ENCODE peak calls at places on chromosomes 6 and 20, in nine cellular contexts. Z, X, U, D, T, Y, V, R and M are unnamed samples.

GRCh38 chr6:143279385-143279784 is 171.1 kb downstream of the ADAT2 start:
- DNase-seq in Z (peak), X (no peak), U (no peak), D (no peak), T (no peak), Y (peak), V (no peak), R (peak), M (peak)

GRCh38 chr20:49543071-49543857 is 24.7 kb downstream of the PTGIS start:
- DNase-seq in Z (no peak), X (no peak), U (no peak), D (no peak), T (no peak), Y (no peak), V (no peak), R (no peak), M (no peak)

GRCh38 chr6:27178001-27178730 is 69.3 kb upstream of the PRSS16 start:
- DNase-seq in Z (peak), X (no peak), U (no peak), D (no peak), T (peak), Y (peak), V (peak), R (peak), M (peak)

GRCh38 chr20:59831024-59831900 is 102.2 kb downstream of the SYCP2 start:
- DNase-seq in Z (peak), X (peak), U (peak), D (no peak), T (no peak), Y (no peak), V (no peak), R (no peak), M (no peak)

GRCh38 chr6:28490191-28490890 is 25.3 kb downstream of the GPX6 start:
- DNase-seq in Z (no peak), X (no peak), U (no peak), D (no peak), T (no peak), Y (no peak), V (no peak), R (no peak), M (peak)

GRCh38 chr20:8635837-8636236 is 433.1 kb upstream of the PLCB4 start:
- DNase-seq in Z (no peak), X (no peak), U (no peak), D (no peak), T (no peak), Y (no peak), V (no peak), R (no peak), M (no peak)

GRCh38 chr6:154039231-154039842 is at the start of gene OPRM1:
- DNase-seq in Z (peak), X (peak), U (peak), D (peak), T (no peak), Y (peak), V (peak), R (peak), M (peak)

GRCh38 chr6:148269386-148269785 is 73.3 kb upstream of the SASH1 start:
- DNase-seq in Z (no peak), X (no peak), U (no peak), D (no peak), T (no peak), Y (no peak), V (no peak), R (no peak), M (no peak)

GRCh38 chr20:31894980-31895675 is 24.7 kb downstream of the TTLL9 start:
- DNase-seq in Z (peak), X (peak), U (no peak), D (peak), T (peak), Y (peak), V (peak), R (no peak), M (no peak)

GRCh38 chr20:62117362-62117646 is 5.0 kb upstream of the LSM14B start:
- DNase-seq in Z (no peak), X (no peak), U (no peak), D (no peak), T (no peak), Y (no peak), V (no peak), R (no peak), M (no peak)

GRCh38 chr20:35490736-35491181 is 35.4 kb downstream of the CEP250 start:
- DNase-seq in Z (peak), X (no peak), U (no peak), D (no peak), T (no peak), Y (no peak), V (no peak), R (no peak), M (no peak)

GRCh38 chr6:35543459-35544193 is 30.9 kb upstream of the TULP1 start:
- DNase-seq in Z (no peak), X (peak), U (no peak), D (no peak), T (no peak), Y (no peak), V (no peak), R (no peak), M (no peak)

GRCh38 chr6:87122477-87122876 is 27.6 kb upstream of the CGA start:
- DNase-seq in Z (no peak), X (no peak), U (no peak), D (no peak), T (no peak), Y (no peak), V (no peak), R (no peak), M (no peak)

GRCh38 chr6:150590448-150590847 is 9.2 kb upstream of the PLEKHG1 start:
- DNase-seq in Z (no peak), X (no peak), U (no peak), D (no peak), T (no peak), Y (no peak), V (no peak), R (no peak), M (no peak)

GRCh38 chr6:148611213-148611612 is 135.6 kb upstream of the UST start:
- DNase-seq in Z (no peak), X (no peak), U (no peak), D (peak), T (peak), Y (peak), V (peak), R (peak), M (no peak)

GRCh38 chr6:32152414-32153251 is 894 bp upstream of the PRRT1 start:
- DNase-seq in Z (no peak), X (no peak), U (no peak), D (no peak), T (peak), Y (peak), V (no peak), R (no peak), M (no peak)

GRCh38 chr6:32154514-32155161 is 697 bp downstream of the PPT2 start:
- DNase-seq in Z (peak), X (peak), U (peak), D (peak), T (peak), Y (peak), V (peak), R (peak), M (no peak)

GRCh38 chr6:32153835-32154513 is at the start of gene PPT2:
- DNase-seq in Z (peak), X (peak), U (peak), D (peak), T (peak), Y (peak), V (peak), R (peak), M (peak)

GRCh38 chr6:32151885-32152311 is at the start of gene PRRT1:
- DNase-seq in Z (no peak), X (no peak), U (no peak), D (no peak), T (no peak), Y (no peak), V (no peak), R (no peak), M (no peak)

GRCh38 chr6:32153252-32153834 is 598 bp upstream of the PPT2 start:
- DNase-seq in Z (no peak), X (peak), U (peak), D (no peak), T (no peak), Y (peak), V (no peak), R (no peak), M (no peak)
- TF ChIP-seq CTCF in Z (no peak), X (peak), U (no peak), D (no peak), T (peak), Y (no peak), V (peak), R (no peak), M (no peak)

GRCh38 chr20:47535088-47535487 is 33.4 kb downstream of the NCOA3 start:
- DNase-seq in Z (no peak), X (no peak), U (no peak), D (no peak), T (no peak), Y (no peak), V (no peak), R (no peak), M (peak)
- TF ChIP-seq CTCF in Z (peak), X (no peak), U (no peak), D (no peak), T (no peak), Y (peak), V (no peak), R (no peak), M (no peak)

DNA sequence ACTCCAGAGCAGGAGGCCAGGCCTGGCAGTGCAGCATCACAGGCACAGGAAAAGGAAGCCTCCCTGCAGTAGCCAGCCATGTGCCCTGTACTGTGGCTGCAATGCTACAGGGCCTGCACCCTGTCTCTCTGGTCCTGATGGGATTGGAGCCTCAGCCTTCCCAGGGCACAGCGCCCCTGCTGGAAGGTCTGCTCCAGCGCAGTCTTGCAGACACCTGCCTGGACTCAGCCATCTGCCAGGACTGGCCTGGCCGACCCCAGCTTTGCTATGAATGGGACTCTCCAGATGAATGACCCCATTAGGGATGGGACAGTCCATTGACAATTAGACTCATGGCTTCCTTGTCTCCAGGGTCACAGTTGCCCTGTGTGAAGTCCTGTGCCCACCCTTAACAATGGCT is 251.6 kb downstream of the ERMARD start:
- DNase-seq in Z (no peak), X (no peak), U (no peak), D (no peak), T (no peak), Y (no peak), V (no peak), R (no peak), M (no peak)
- TF ChIP-seq CTCF in Z (no peak), X (peak), U (no peak), D (no peak), T (no peak), Y (no peak), V (no peak), R (no peak), M (no peak)

DNA sequence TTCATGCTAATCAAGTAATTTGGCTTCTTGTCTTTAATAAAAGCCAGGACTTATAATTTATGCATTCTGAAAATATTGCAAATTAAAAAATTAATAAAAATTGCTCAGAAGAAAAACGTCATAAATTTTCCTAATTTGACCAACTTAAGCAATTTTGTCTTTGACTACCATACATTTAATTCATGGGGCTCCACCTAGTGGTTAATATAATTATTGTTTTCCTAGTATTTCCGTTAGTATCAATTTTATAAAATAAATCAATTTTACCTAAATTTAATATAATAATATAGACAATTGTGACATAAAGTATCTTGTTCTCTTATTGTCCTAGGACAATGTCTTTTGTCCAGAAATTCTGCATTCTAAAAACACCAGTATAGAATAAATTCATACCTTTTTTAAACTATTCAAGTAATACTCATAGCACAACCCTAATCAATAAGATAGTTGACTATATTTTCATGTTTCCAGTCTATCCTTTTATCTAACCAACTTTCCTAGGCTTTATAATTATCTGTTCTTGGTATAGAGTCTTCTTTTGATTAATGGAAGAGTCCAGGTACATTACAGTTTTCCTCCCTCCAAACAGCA is 319.9 kb downstream of the TRDN start:
- DNase-seq in Z (peak), X (no peak), U (no peak), D (no peak), T (peak), Y (peak), V (no peak), R (no peak), M (no peak)
- TF ChIP-seq CTCF in Z (no peak), X (peak), U (no peak), D (peak), T (peak), Y (peak), V (peak), R (no peak), M (peak)

DNA sequence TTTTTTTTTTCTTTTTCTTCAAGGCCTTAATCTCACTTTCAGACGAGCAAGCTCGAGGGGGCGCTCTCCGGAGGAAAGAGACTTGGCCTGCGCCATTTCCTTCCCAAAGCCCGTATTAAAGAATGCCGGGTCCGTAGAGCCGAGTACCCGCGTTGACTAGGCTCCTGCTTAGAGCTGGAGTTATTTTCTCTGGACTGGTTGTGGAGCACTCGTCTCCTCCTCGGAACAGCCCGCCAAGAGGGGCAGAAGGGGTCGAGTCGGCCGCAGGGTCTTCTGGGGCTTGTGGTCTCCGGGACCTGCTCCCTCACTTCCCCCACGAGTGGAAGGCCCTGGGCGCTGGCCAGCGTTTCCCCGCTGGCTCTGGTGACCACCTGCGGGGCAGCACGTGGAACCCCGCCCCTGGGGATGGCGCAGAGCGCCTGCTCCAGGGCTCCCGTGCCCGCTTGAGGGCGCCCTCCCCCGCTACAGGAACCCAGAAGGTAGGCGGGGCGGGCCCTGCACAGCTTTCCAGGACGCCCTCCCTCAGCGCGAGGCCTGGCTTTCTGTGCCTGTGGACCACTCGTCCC is 2.7 kb upstream of the MEI4 start:
- DNase-seq in Z (no peak), X (peak), U (no peak), D (no peak), T (no peak), Y (no peak), V (peak), R (peak), M (peak)
- TF ChIP-seq CTCF in Z (no peak), X (peak), U (no peak), D (no peak), T (no peak), Y (no peak), V (peak), R (peak), M (peak)

DNA sequence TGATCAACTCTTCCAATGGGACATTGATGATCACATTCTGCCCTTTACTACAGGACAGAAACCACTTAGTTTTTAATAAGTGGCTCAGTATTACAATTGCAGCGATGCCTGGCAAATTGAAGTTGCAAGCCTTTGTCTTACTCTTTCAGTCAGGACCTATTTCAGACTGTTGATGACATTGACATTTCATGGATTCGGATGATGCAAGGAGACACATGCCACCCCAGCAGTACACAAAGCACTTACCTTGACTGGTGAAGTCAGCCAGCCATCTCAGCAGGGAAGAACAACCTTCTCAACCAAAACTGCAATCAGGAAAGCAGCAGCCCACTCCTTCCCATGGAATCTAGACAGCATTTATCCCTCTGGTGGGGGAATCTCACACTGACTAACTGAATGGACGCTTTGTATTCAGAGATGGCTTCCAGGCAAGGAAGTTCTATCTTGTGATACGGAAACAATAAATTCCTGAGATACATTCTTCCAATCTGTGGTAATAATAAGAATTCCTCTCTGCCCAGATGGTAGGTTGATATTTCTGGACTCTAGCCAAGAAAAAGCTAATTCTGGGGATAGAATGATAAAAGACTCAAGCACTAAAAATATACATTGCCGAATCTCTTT is 24.8 kb downstream of the NFYA start:
- DNase-seq in Z (no peak), X (no peak), U (no peak), D (no peak), T (peak), Y (no peak), V (no peak), R (no peak), M (no peak)
- TF ChIP-seq CTCF in Z (no peak), X (no peak), U (no peak), D (no peak), T (no peak), Y (no peak), V (no peak), R (no peak), M (no peak)

GRCh38 chr6:33992191-33992590 is 153.7 kb downstream of the GRM4 start:
- DNase-seq in Z (no peak), X (no peak), U (no peak), D (no peak), T (no peak), Y (no peak), V (peak), R (no peak), M (no peak)
- TF ChIP-seq CTCF in Z (no peak), X (no peak), U (no peak), D (no peak), T (no peak), Y (no peak), V (no peak), R (no peak), M (no peak)

GRCh38 chr20:2089447-2089846 is 12.2 kb upstream of the STK35 start:
- DNase-seq in Z (no peak), X (no peak), U (no peak), D (no peak), T (no peak), Y (no peak), V (no peak), R (no peak), M (no peak)

GRCh38 chr20:2084703-2085102 is 16.9 kb upstream of the STK35 start:
- DNase-seq in Z (no peak), X (peak), U (no peak), D (no peak), T (peak), Y (no peak), V (no peak), R (no peak), M (no peak)

GRCh38 chr20:2088904-2089303 is 12.7 kb upstream of the STK35 start:
- DNase-seq in Z (no peak), X (no peak), U (no peak), D (no peak), T (no peak), Y (no peak), V (no peak), R (no peak), M (no peak)

GRCh38 chr20:2086980-2087377 is 14.6 kb upstream of the STK35 start:
- DNase-seq in Z (no peak), X (no peak), U (no peak), D (no peak), T (no peak), Y (no peak), V (no peak), R (no peak), M (no peak)

DNA sequence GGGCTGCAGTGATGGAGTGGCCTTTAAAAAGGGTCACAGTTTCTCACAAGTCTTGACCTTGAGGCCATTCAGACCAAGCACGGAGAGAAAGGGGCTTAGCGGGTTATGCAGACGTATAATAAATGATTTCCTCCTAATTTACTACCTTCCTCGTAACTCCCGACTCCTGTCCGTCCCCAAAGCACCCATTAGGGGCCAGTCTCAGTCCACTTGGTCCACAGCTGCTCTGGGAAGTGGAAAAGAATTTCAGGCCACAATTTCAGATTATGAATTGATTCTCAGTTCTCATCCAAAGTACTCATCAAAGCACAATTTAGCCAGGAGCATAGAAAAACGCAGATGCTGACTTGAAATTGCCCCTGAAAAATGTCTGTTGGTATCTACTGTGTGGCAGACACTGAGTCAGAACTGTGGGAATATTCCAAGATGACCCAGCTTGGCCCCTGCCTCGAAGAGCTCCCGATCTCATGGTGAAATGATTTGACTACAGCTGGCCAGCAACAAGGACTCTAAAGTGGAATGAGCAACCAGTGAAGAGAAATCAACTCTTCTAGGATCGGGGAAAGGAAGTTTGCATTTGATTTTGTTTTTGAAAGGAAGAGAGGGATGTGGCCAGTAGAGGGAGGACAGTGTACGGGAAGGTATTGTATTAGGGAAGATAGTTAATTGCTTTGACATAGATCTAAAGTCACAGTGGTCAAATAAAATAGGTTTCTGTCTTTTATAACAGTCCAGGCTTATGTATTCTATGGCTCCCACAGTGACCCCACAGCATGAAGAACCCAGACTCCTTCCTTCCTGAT is 15.2 kb upstream of the STK35 start:
- DNase-seq in Z (no peak), X (no peak), U (no peak), D (no peak), T (peak), Y (no peak), V (no peak), R (no peak), M (no peak)
- TF ChIP-seq CTCF in Z (no peak), X (peak), U (no peak), D (no peak), T (peak), Y (peak), V (no peak), R (no peak), M (no peak)

GRCh38 chr6:115770851-115771250 is 289.8 kb downstream of the FRK start:
- DNase-seq in Z (no peak), X (no peak), U (peak), D (no peak), T (no peak), Y (no peak), V (no peak), R (no peak), M (no peak)

GRCh38 chr6:115765966-115766365 is 294.7 kb downstream of the FRK start:
- DNase-seq in Z (no peak), X (no peak), U (no peak), D (no peak), T (no peak), Y (no peak), V (no peak), R (no peak), M (no peak)

GRCh38 chr6:115768469-115768868 is 292.2 kb downstream of the FRK start:
- DNase-seq in Z (no peak), X (no peak), U (no peak), D (no peak), T (no peak), Y (no peak), V (no peak), R (no peak), M (no peak)

GRCh38 chr6:115766745-115767462 is 293.8 kb downstream of the FRK start:
- DNase-seq in Z (no peak), X (no peak), U (no peak), D (no peak), T (no peak), Y (no peak), V (no peak), R (no peak), M (no peak)
- TF ChIP-seq CTCF in Z (no peak), X (no peak), U (no peak), D (no peak), T (no peak), Y (no peak), V (no peak), R (no peak), M (no peak)